ENCODE peak calls at places on chromosomes 11 and 22, in four cellular contexts. H, L, V and R are unnamed samples. For H3K4me1, the result is how much of the 10 kb centered on the place peaks cover.

GRCh38 chr11:2310073-2310785 is 8.4 kb downstream of the TSPAN32 start:
- DNase-seq in H (no peak), L (no peak), V (no peak), R (no peak)

GRCh38 chr11:107567739-107568335 is 2.3 kb upstream of the ALKBH8 start:
- DNase-seq in L (peak), V (no peak), H (no peak), R (peak)

GRCh38 chr22:37196539-37197450 is 8.7 kb upstream of the C1QTNF6 start:
- DNase-seq in V (peak), L (no peak), H (peak), R (no peak)

GRCh38 chr11:72239296-72239848 is 4.6 kb downstream of the PHOX2A start:
- DNase-seq in V (no peak), H (peak), L (no peak), R (peak)

GRCh38 chr22:25365491-25366261 is 146.2 kb downstream of the CRYBB2 start:
- DNase-seq in H (no peak), V (no peak), L (no peak), R (no peak)

GRCh38 chr22:24871611-24872205 is 65.7 kb downstream of the SGSM1 start:
- DNase-seq in V (no peak), L (peak), H (no peak), R (no peak)

GRCh38 chr11:86537541-86538222 is 134.7 kb downstream of the ME3 start:
- DNase-seq in L (no peak), V (peak), H (no peak), R (peak)

GRCh38 chr22:17475318-17476212 is 87.7 kb upstream of the SLC25A18 start:
- DNase-seq in L (peak), V (no peak), H (no peak), R (no peak)

GRCh38 chr11:125201525-125202121 is 37.1 kb downstream of the PKNOX2 start:
- DNase-seq in H (peak), V (no peak), L (no peak), R (peak)

GRCh38 chr22:38187413-38188212 is 6.0 kb upstream of the PLA2G6 start:
- DNase-seq in V (no peak), H (peak), L (no peak), R (no peak)

GRCh38 chr11:63564056-63564784 is 1.0 kb upstream of the PLAAT2 start:
- DNase-seq in H (no peak), V (no peak), L (peak), R (no peak)

GRCh38 chr11:6602096-6602940 is 1.1 kb downstream of the RRP8 start:
- DNase-seq in V (no peak), L (no peak), H (no peak), R (no peak)

GRCh38 chr11:15142838-15143237 is 28.1 kb downstream of the INSC start:
- DNase-seq in L (no peak), H (no peak), V (no peak), R (no peak)

GRCh38 chr11:28384418-28384817 is 276.2 kb downstream of the METTL15 start:
- DNase-seq in V (no peak), H (peak), L (no peak), R (no peak)

DNA sequence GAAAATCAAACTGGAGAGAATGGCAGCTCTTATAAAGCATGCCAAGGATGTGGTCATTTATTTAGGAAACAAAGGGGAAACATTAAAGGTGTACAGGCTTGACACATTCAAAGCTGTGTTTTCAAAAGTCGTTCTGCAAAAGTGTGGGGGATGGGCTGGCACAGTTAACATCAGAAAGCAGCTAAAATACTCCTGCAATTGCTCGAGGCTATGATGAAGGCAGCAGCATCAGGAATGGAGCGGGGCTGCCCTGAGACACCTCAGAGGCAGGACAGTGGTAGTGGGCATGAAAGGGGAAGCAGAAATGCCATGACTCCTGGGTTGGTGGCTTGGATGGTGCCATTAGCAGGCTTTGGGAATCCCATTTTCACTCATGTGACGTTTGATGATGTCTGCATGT is 701 bp downstream of the NCAPD3 start:
- DNase-seq in H (peak), V (no peak), L (no peak), R (no peak)
- H3K4me2 ChIP-seq in H (peak), V (peak), L (peak), R (peak)

GRCh38 chr11:117621226-117621625 is 175.8 kb downstream of the DSCAML1 start:
- DNase-seq in V (peak), H (peak), L (no peak), R (peak)

GRCh38 chr11:117620131-117620530 is 176.9 kb downstream of the DSCAML1 start:
- DNase-seq in L (no peak), V (no peak), H (no peak), R (no peak)

GRCh38 chr11:117618273-117618672 is 178.7 kb downstream of the DSCAML1 start:
- DNase-seq in L (no peak), H (no peak), V (no peak), R (no peak)

GRCh38 chr11:117618956-117619355 is 178.1 kb downstream of the DSCAML1 start:
- DNase-seq in V (no peak), H (no peak), L (no peak), R (peak)

GRCh38 chr11:117620659-117621058 is 176.4 kb downstream of the DSCAML1 start:
- DNase-seq in V (no peak), H (no peak), L (no peak), R (no peak)
- H3K4me1 ChIP-seq in V (under half), H (under half), L (under half), R (under half)

GRCh38 chr11:133943950-133944698 is 12.6 kb downstream of the IGSF9B start:
- DNase-seq in V (no peak), L (no peak), H (no peak), R (no peak)
- H3K4me2 ChIP-seq in V (no peak), L (no peak), H (no peak), R (no peak)

DNA sequence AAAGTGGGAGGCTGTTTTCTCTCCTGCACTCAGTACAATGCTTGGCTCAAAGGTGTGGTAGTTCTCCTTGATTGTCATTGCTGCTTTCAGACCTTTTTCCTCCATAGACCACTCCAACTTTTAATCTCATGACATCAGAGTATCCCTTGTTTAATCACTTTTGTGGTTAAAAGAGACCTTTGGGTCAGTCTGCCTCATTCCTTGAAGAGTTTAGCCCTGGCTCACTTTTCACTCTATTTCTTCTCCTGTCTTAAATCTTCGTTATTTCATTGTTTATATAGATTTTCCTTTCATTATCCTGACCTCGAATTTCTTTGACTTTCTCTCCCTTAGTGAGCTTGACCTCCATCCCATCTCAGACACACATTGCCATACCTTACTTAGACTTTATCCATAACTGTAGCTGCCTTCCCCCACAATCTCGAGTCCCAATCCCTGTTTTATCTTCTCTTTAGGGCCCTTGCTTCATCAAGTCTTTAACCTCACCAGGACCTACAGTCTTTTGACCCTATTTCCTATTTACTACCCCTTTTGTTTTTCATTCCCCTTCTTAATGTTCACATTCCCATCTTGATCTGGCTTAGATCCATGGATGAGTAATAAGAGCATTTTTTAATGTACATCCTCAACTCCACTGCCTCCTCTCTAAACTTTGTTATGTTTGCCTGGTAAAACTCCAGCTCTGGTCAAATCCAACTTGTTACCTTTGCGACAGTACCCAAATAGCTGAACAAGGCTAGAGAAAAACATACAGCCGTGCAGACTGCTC is 9.5 kb downstream of the ATXN10 start:
- DNase-seq in L (no peak), V (no peak), H (peak), R (no peak)
- H3K4me1 ChIP-seq in L (under half), V (under half), H (half or more), R (half or more)

GRCh38 chr11:103609117-103610066 is 427.0 kb upstream of the DDI1 start:
- DNase-seq in L (no peak), V (peak), H (peak), R (peak)
- H3K4me2 ChIP-seq in L (no peak), V (peak), H (peak), R (no peak)

GRCh38 chr11:64778223-64778472 is 194 bp downstream of the SF1 start:
- DNase-seq in L (peak), V (no peak), H (no peak), R (no peak)

GRCh38 chr11:64776425-64776824 is 1.9 kb downstream of the SF1 start:
- DNase-seq in H (no peak), L (no peak), V (no peak), R (no peak)

GRCh38 chr11:64776875-64777274 is 1.5 kb downstream of the SF1 start:
- DNase-seq in V (no peak), L (no peak), H (no peak), R (no peak)

GRCh38 chr11:64778473-64779298 is at the start of gene SF1:
- DNase-seq in L (peak), V (peak), H (peak), R (peak)

DNA sequence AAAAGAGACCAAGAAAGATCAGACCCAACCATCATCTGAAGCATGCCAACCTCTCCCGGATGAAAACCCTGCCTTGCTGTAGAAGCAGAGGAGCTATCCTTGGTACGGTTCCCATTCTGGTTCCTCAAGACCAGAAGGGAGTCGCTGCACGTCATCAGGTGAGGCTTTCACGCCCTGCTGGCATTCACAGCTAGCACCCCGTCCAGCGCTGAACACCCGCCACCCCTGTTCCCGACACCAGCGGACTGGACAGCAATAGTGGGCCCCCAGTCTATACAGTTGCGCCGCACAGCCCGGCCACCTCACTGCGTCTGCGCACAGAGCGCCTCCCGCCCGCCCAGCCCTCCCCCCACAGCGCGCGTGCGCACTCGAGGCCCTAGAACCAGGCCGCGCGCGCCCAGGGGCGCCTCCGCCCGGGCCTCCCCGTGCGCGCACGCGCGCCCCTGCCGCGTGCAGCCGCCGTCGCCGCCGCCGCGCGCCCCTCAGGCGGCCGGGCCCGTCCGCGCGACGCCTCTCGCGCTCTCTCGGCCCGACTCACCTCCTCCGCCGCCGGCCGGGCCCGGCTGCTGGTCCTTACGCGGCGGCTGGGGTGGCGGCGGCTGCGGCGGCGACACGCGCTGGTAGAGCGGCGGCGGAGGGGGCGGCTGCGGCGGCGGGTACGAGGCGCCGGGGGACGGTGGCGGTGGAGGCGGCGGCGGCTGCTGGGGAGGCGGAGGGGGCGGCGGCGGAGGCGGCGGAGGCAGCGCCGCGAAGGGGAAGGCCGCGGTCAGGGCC is 706 bp downstream of the SF1 start:
- DNase-seq in L (peak), H (peak), V (no peak), R (peak)
- H3K4me1 ChIP-seq in L (under half), H (under half), V (under half), R (half or more)